ENCODE peak calls at places on chromosomes 5 and 9, in seven cellular contexts. One of them, this sample, is unnamed.

GRCh38 chr5:14728109-14728938 is 63.8 kb downstream of the OTULIN start:
- DNase-seq in neural progenitor cell: peak; percentile 93
- DNase-seq in fibroblast of lung: no peak
- DNase-seq in neuronal stem cell: peak; percentile 88
- DNase-seq in SK-N-SH: no peak
- DNase-seq in H1: peak; percentile 83
- DNase-seq in Karpas-422: no peak
- DNase-seq in this sample: no peak

GRCh38 chr5:56585466-56585865 is 229.9 kb upstream of the MAP3K1 start:
- DNase-seq in neural progenitor cell: no peak
- DNase-seq in fibroblast of lung: peak; percentile 38
- DNase-seq in neuronal stem cell: no peak
- DNase-seq in SK-N-SH: no peak
- DNase-seq in H1: no peak
- DNase-seq in Karpas-422: no peak
- DNase-seq in this sample: no peak

GRCh38 chr5:14365831-14366435 is 215.7 kb upstream of the OTULINL start:
- DNase-seq in neural progenitor cell: no peak
- DNase-seq in fibroblast of lung: no peak
- DNase-seq in neuronal stem cell: no peak
- DNase-seq in SK-N-SH: no peak
- DNase-seq in H1: no peak
- DNase-seq in Karpas-422: no peak
- DNase-seq in this sample: no peak

GRCh38 chr9:136675477-136676296 is 11.6 kb downstream of the AGPAT2 start:
- DNase-seq in neural progenitor cell: no peak
- DNase-seq in fibroblast of lung: no peak
- DNase-seq in neuronal stem cell: no peak
- DNase-seq in SK-N-SH: no peak
- DNase-seq in H1: no peak
- DNase-seq in Karpas-422: no peak
- DNase-seq in this sample: no peak

GRCh38 chr9:136725612-136726011 is 13.2 kb downstream of the DIPK1B start:
- DNase-seq in neural progenitor cell: no peak
- DNase-seq in fibroblast of lung: no peak
- DNase-seq in neuronal stem cell: no peak
- DNase-seq in SK-N-SH: no peak
- DNase-seq in H1: no peak
- DNase-seq in Karpas-422: no peak
- DNase-seq in this sample: no peak

GRCh38 chr9:88605500-88606172 is 70.7 kb downstream of the NXNL2 start:
- DNase-seq in neural progenitor cell: no peak
- DNase-seq in fibroblast of lung: peak; percentile 90
- DNase-seq in neuronal stem cell: no peak
- DNase-seq in SK-N-SH: no peak
- DNase-seq in H1: no peak
- DNase-seq in Karpas-422: no peak
- DNase-seq in this sample: no peak

GRCh38 chr5:7728076-7728475 is 122.9 kb downstream of the CFAP90 start:
- DNase-seq in neural progenitor cell: no peak
- DNase-seq in fibroblast of lung: no peak
- DNase-seq in neuronal stem cell: no peak
- DNase-seq in SK-N-SH: no peak
- DNase-seq in H1: no peak
- DNase-seq in Karpas-422: no peak
- DNase-seq in this sample: no peak

GRCh38 chr9:88942411-88942810 is 48.9 kb upstream of the S1PR3 start:
- DNase-seq in neural progenitor cell: no peak
- DNase-seq in fibroblast of lung: no peak
- DNase-seq in neuronal stem cell: no peak
- DNase-seq in SK-N-SH: no peak
- DNase-seq in H1: no peak
- DNase-seq in Karpas-422: no peak
- DNase-seq in this sample: no peak

GRCh38 chr5:120690621-120691407 is 226.7 kb downstream of the PRR16 start:
- DNase-seq in neural progenitor cell: no peak
- DNase-seq in fibroblast of lung: no peak
- DNase-seq in neuronal stem cell: no peak
- DNase-seq in SK-N-SH: no peak
- DNase-seq in H1: no peak
- DNase-seq in Karpas-422: no peak
- DNase-seq in this sample: no peak

GRCh38 chr5:88663793-88664216 is 219.2 kb downstream of the MEF2C start:
- DNase-seq in neural progenitor cell: peak; percentile 53
- DNase-seq in fibroblast of lung: no peak
- DNase-seq in neuronal stem cell: no peak
- DNase-seq in SK-N-SH: no peak
- DNase-seq in H1: no peak
- DNase-seq in Karpas-422: no peak
- DNase-seq in this sample: no peak

GRCh38 chr5:154868702-154869101 is 10.3 kb downstream of the CNOT8 start:
- DNase-seq in neural progenitor cell: no peak
- DNase-seq in fibroblast of lung: no peak
- DNase-seq in neuronal stem cell: no peak
- DNase-seq in SK-N-SH: peak; percentile 24
- DNase-seq in H1: no peak
- DNase-seq in Karpas-422: no peak
- DNase-seq in this sample: peak; percentile 45

GRCh38 chr5:132951858-132952257 is 11.6 kb downstream of the AFF4 start:
- DNase-seq in neural progenitor cell: no peak
- DNase-seq in fibroblast of lung: no peak
- DNase-seq in neuronal stem cell: no peak
- DNase-seq in SK-N-SH: no peak
- DNase-seq in H1: no peak
- DNase-seq in Karpas-422: no peak
- DNase-seq in this sample: no peak

GRCh38 chr9:16579872-16580432 is 290.5 kb downstream of the BNC2 start:
- DNase-seq in neural progenitor cell: no peak
- DNase-seq in fibroblast of lung: no peak
- DNase-seq in neuronal stem cell: no peak
- DNase-seq in SK-N-SH: no peak
- DNase-seq in H1: no peak
- DNase-seq in Karpas-422: no peak
- DNase-seq in this sample: no peak

GRCh38 chr5:101288633-101289032 is 385.6 kb upstream of the ST8SIA4 start:
- DNase-seq in neural progenitor cell: no peak
- DNase-seq in fibroblast of lung: no peak
- DNase-seq in neuronal stem cell: no peak
- DNase-seq in SK-N-SH: no peak
- DNase-seq in H1: no peak
- DNase-seq in Karpas-422: no peak
- DNase-seq in this sample: no peak

GRCh38 chr5:78698218-78698751 is 49.7 kb upstream of the LHFPL2 start:
- DNase-seq in neural progenitor cell: no peak
- DNase-seq in fibroblast of lung: peak; percentile 63
- DNase-seq in neuronal stem cell: no peak
- DNase-seq in SK-N-SH: no peak
- DNase-seq in H1: no peak
- DNase-seq in Karpas-422: no peak
- DNase-seq in this sample: no peak

GRCh38 chr5:17024686-17025180 is 88.6 kb upstream of the MYO10 start:
- DNase-seq in neural progenitor cell: no peak
- DNase-seq in fibroblast of lung: peak; percentile 62
- DNase-seq in neuronal stem cell: no peak
- DNase-seq in SK-N-SH: no peak
- DNase-seq in H1: no peak
- DNase-seq in Karpas-422: no peak
- DNase-seq in this sample: no peak

GRCh38 chr5:96790851-96791513 is 16.8 kb downstream of the ERAP1 start:
- DNase-seq in neural progenitor cell: peak; percentile 53
- DNase-seq in fibroblast of lung: peak; percentile 54
- DNase-seq in neuronal stem cell: no peak
- DNase-seq in SK-N-SH: no peak
- DNase-seq in H1: no peak
- DNase-seq in Karpas-422: no peak
- DNase-seq in this sample: no peak

GRCh38 chr9:68897557-68898145 is 116.3 kb downstream of the PRKACG start:
- DNase-seq in neural progenitor cell: peak; percentile 62
- DNase-seq in fibroblast of lung: no peak
- DNase-seq in neuronal stem cell: no peak
- DNase-seq in SK-N-SH: no peak
- DNase-seq in H1: no peak
- DNase-seq in Karpas-422: no peak
- DNase-seq in this sample: no peak

GRCh38 chr5:17228833-17229291 is 11.4 kb downstream of the BASP1 start:
- DNase-seq in neural progenitor cell: no peak
- DNase-seq in fibroblast of lung: peak; percentile 64
- DNase-seq in neuronal stem cell: no peak
- DNase-seq in SK-N-SH: no peak
- DNase-seq in H1: no peak
- DNase-seq in Karpas-422: no peak
- DNase-seq in this sample: no peak

GRCh38 chr5:132674671-132675506 is 1.1 kb downstream of the IL4 start:
- DNase-seq in neural progenitor cell: no peak
- DNase-seq in fibroblast of lung: peak; percentile 95
- DNase-seq in neuronal stem cell: no peak
- DNase-seq in SK-N-SH: no peak
- DNase-seq in H1: no peak
- DNase-seq in Karpas-422: no peak
- DNase-seq in this sample: no peak

GRCh38 chr5:135426102-135427082 is 20.8 kb downstream of the DCANP1 start:
- DNase-seq in neural progenitor cell: peak; percentile 58
- DNase-seq in fibroblast of lung: peak; percentile 58
- DNase-seq in neuronal stem cell: peak; percentile 21
- DNase-seq in SK-N-SH: peak; percentile 69
- DNase-seq in H1: no peak
- DNase-seq in Karpas-422: peak; percentile 82
- DNase-seq in this sample: peak; percentile 73

GRCh38 chr5:113235884-113236283 is 198.9 kb downstream of the TSSK1B start:
- DNase-seq in neural progenitor cell: no peak
- DNase-seq in fibroblast of lung: no peak
- DNase-seq in neuronal stem cell: no peak
- DNase-seq in SK-N-SH: no peak
- DNase-seq in H1: no peak
- DNase-seq in Karpas-422: no peak
- DNase-seq in this sample: no peak

GRCh38 chr9:14323083-14323968 is 9.4 kb upstream of the NFIB start:
- DNase-seq in neural progenitor cell: no peak
- DNase-seq in fibroblast of lung: peak; percentile 51
- DNase-seq in neuronal stem cell: no peak
- DNase-seq in SK-N-SH: no peak
- DNase-seq in H1: no peak
- DNase-seq in Karpas-422: no peak
- DNase-seq in this sample: no peak

GRCh38 chr5:79791843-79792242 is 102.2 kb downstream of the CMYA5 start:
- DNase-seq in neural progenitor cell: no peak
- DNase-seq in fibroblast of lung: no peak
- DNase-seq in neuronal stem cell: no peak
- DNase-seq in SK-N-SH: no peak
- DNase-seq in H1: no peak
- DNase-seq in Karpas-422: no peak
- DNase-seq in this sample: no peak

DNA sequence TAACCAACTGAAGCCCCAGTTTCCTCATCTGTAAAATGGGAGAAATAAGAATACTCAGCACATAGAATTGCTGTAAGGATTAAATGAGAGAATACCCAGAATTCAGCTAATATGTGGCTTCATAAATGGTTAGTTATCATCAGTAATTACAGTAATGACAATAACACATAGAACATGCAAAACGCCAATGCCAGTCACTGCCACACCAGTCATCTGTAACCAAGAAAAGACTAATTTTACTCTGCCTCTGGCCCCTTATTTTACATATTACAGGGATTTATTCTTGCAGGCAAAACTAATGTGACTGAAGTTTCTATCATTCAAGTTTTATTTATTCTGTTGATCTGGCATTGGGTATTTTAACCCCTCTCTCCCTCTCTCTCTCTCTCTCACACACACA is 46.5 kb downstream of the EBF1 start:
- DNase-seq in neural progenitor cell: no peak
- DNase-seq in fibroblast of lung: no peak
- DNase-seq in neuronal stem cell: no peak
- DNase-seq in SK-N-SH: no peak
- DNase-seq in H1: no peak
- DNase-seq in Karpas-422: peak; percentile 89
- DNase-seq in this sample: no peak
- H3K9ac ChIP-seq in neural progenitor cell: no peak overlapping the region
- H3K9ac ChIP-seq in fibroblast of lung: no peak overlapping the region
- H3K9ac ChIP-seq in neuronal stem cell: no peak overlapping the region
- H3K9ac ChIP-seq in SK-N-SH: no peak overlapping the region
- H3K9ac ChIP-seq in H1: no peak overlapping the region
- H3K9ac ChIP-seq in Karpas-422: peak overlapping the region; percentile 78
- H3K9ac ChIP-seq in this sample: no peak overlapping the region

GRCh38 chr5:143494595-143494994 is 91.1 kb upstream of the NR3C1 start:
- DNase-seq in neural progenitor cell: no peak
- DNase-seq in fibroblast of lung: no peak
- DNase-seq in neuronal stem cell: no peak
- DNase-seq in SK-N-SH: no peak
- DNase-seq in H1: no peak
- DNase-seq in Karpas-422: no peak
- DNase-seq in this sample: no peak
- H3K4me3 ChIP-seq in neural progenitor cell: no peak overlapping the region
- H3K4me3 ChIP-seq in fibroblast of lung: no peak overlapping the region
- H3K4me3 ChIP-seq in neuronal stem cell: no peak overlapping the region
- H3K4me3 ChIP-seq in SK-N-SH: no peak overlapping the region
- H3K4me3 ChIP-seq in H1: no peak overlapping the region
- H3K4me3 ChIP-seq in Karpas-422: no peak overlapping the region
- H3K4me3 ChIP-seq in this sample: no peak overlapping the region

GRCh38 chr9:129497064-129497836 is 123.7 kb downstream of the C9orf50 start:
- DNase-seq in neural progenitor cell: no peak
- DNase-seq in fibroblast of lung: no peak
- DNase-seq in neuronal stem cell: no peak
- DNase-seq in SK-N-SH: peak; percentile 87
- DNase-seq in H1: no peak
- DNase-seq in Karpas-422: no peak
- DNase-seq in this sample: no peak
- H2AFZ ChIP-seq in neural progenitor cell: no peak overlapping the region
- H2AFZ ChIP-seq in fibroblast of lung: no peak overlapping the region
- H2AFZ ChIP-seq in neuronal stem cell: peak overlapping the region; percentile 66
- H2AFZ ChIP-seq in SK-N-SH: no peak overlapping the region
- H2AFZ ChIP-seq in H1: no peak overlapping the region
- H2AFZ ChIP-seq in Karpas-422: no peak overlapping the region
- H2AFZ ChIP-seq in this sample: no peak overlapping the region

DNA sequence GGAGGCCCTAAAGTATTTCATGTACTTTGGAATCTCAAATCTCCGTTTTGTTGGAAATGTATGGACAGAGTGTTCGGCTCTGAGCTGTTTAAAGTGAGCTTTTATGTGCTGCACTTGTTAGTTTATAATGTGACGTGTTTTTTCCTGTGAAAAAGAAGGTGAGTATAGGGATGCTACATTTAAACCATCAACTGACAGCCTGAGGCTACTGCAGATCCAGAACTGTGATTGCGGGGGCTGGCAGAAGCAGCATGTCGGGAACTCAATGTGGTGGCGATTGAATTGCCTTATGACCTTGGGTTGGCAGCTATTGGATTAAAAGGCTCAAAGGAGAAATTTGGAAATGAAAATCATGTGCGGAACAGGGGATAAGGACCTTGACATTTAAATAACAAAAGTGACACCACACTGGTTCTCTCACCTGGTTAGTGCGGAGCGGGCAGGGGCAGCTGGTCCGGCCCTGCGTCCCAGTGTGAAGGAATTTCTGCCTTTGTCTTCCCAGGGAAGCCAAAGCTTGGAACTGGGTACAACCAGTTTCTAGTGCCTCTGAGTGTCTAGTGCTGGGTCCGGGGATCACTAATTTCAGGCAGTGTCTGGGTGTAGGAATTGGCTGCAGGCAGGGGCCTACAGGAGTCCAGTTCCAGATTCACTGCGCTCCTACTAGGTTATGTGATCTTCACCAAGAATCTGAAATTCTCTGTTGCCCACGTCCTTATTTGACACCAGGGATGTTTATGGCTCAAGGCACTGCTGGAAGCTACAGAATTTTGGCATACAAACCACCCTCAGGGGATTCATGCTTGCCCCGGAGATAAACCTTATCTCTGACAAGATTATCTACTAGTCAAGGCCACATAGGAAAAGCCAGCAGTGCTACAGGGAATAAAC is 120.7 kb upstream of the ERCC6L2 start:
- DNase-seq in neural progenitor cell: peak; percentile 75
- DNase-seq in fibroblast of lung: no peak
- DNase-seq in neuronal stem cell: no peak
- DNase-seq in SK-N-SH: peak; percentile 66
- DNase-seq in H1: peak; percentile 50
- DNase-seq in Karpas-422: no peak
- DNase-seq in this sample: no peak
- H3K9ac ChIP-seq in neural progenitor cell: no peak overlapping the region
- H3K9ac ChIP-seq in fibroblast of lung: no peak overlapping the region
- H3K9ac ChIP-seq in neuronal stem cell: no peak overlapping the region
- H3K9ac ChIP-seq in SK-N-SH: no peak overlapping the region
- H3K9ac ChIP-seq in H1: no peak overlapping the region
- H3K9ac ChIP-seq in Karpas-422: no peak overlapping the region
- H3K9ac ChIP-seq in this sample: no peak overlapping the region